ENCODE peak calls at places on chromosomes 16 and 17, in eight cellular contexts. V, J, S, X, P, A, B and M are unnamed samples.

GRCh38 chr16:3101018-3101840 is 2.1 kb upstream of the ZSCAN10 start:
- DNase-seq in S (peak), J (peak), V (no peak), B (peak), A (peak), X (peak), P (peak), M (peak)

GRCh38 chr16:67730326-67730725 is 11.2 kb upstream of the GFOD2 start:
- DNase-seq in V (no peak), S (no peak), X (no peak), J (no peak), P (no peak), A (no peak), B (no peak), M (no peak)

GRCh38 chr17:75468311-75468754 is 11.9 kb downstream of the TMEM94 start:
- DNase-seq in A (no peak), X (no peak), P (no peak), B (no peak), S (no peak), J (no peak), V (no peak), M (no peak)

GRCh38 chr17:58337126-58337599 is 8.6 kb upstream of the TSPOAP1 start:
- DNase-seq in J (no peak), S (peak), A (peak), P (no peak), B (no peak), X (peak), V (peak), M (no peak)

GRCh38 chr17:82126479-82127314 is 28.7 kb upstream of the FASN start:
- DNase-seq in X (peak), J (no peak), B (no peak), P (no peak), S (peak), V (peak), A (no peak), M (no peak)

GRCh38 chr17:78409191-78409621 is 30.8 kb downstream of the PGS1 start:
- DNase-seq in S (no peak), V (no peak), P (no peak), A (no peak), X (no peak), J (no peak), B (no peak), M (no peak)

GRCh38 chr17:47275245-47275984 is 21.8 kb downstream of the ITGB3 start:
- DNase-seq in A (peak), V (no peak), S (no peak), J (peak), P (peak), B (peak), X (no peak), M (peak)

GRCh38 chr17:58326609-58327341 is 1.8 kb downstream of the TSPOAP1 start:
- DNase-seq in X (no peak), S (peak), P (no peak), A (no peak), B (no peak), V (no peak), J (no peak), M (no peak)

GRCh38 chr17:72342582-72343527 is 222.0 kb downstream of the SOX9 start:
- DNase-seq in J (no peak), V (no peak), A (no peak), X (no peak), P (no peak), S (no peak), B (peak), M (no peak)

GRCh38 chr17:19389386-19389785 is 2.4 kb upstream of the MFAP4 start:
- DNase-seq in S (no peak), P (no peak), J (no peak), B (no peak), A (no peak), V (no peak), X (no peak), M (no peak)

GRCh38 chr17:82892869-82893565 is 53.2 kb upstream of the ZNF750 start:
- DNase-seq in B (no peak), S (peak), V (peak), A (no peak), X (peak), J (no peak), P (no peak), M (no peak)

GRCh38 chr17:66397486-66397885 is 95.1 kb downstream of the PRKCA start:
- DNase-seq in J (no peak), B (peak), V (no peak), P (no peak), A (no peak), S (no peak), X (no peak), M (no peak)

GRCh38 chr17:18107971-18108370 is 585 bp upstream of the MYO15A start:
- DNase-seq in A (no peak), V (no peak), J (no peak), S (no peak), X (no peak), B (no peak), P (no peak), M (no peak)

GRCh38 chr16:20383106-20384029 is 21.2 kb downstream of the PDILT start:
- DNase-seq in B (peak), X (peak), V (no peak), P (peak), A (peak), S (peak), J (peak), M (peak)

GRCh38 chr16:5056347-5056746 is 9.4 kb downstream of the C16orf89 start:
- DNase-seq in X (peak), P (peak), S (peak), J (peak), A (peak), B (peak), V (peak), M (peak)

GRCh38 chr16:75931970-75932369 is 205.7 kb upstream of the CPHXL start:
- DNase-seq in V (no peak), A (no peak), J (no peak), S (no peak), P (no peak), B (no peak), X (no peak), M (no peak)

GRCh38 chr17:1625507-1626080 is 3.0 kb downstream of the SLC43A2 start:
- DNase-seq in X (no peak), J (no peak), P (no peak), V (no peak), S (no peak), B (no peak), A (no peak), M (no peak)

GRCh38 chr16:30377050-30377811 is 2.6 kb downstream of the MYL11 start:
- DNase-seq in B (no peak), S (no peak), X (no peak), A (peak), V (no peak), P (no peak), J (no peak), M (no peak)

GRCh38 chr16:29972500-29972899 is 1.2 kb upstream of the TAOK2 start:
- DNase-seq in V (no peak), J (no peak), B (no peak), X (no peak), A (no peak), P (no peak), S (no peak), M (no peak)

GRCh38 chr16:23837553-23838308 is 1.9 kb downstream of the PRKCB start:
- DNase-seq in B (no peak), J (no peak), S (no peak), A (peak), P (no peak), X (no peak), V (no peak), M (no peak)

GRCh38 chr17:29143894-29144293 is 36.3 kb downstream of the MYO18A start:
- DNase-seq in V (no peak), X (peak), A (peak), S (no peak), B (no peak), J (peak), P (peak), M (peak)

GRCh38 chr17:72778161-72779151 is 314.0 kb downstream of the SLC39A11 start:
- DNase-seq in S (no peak), A (no peak), J (no peak), B (no peak), V (no peak), X (no peak), P (no peak), M (no peak)

GRCh38 chr17:82356028-82356427 is 3.0 kb upstream of the TEX19 start:
- DNase-seq in V (no peak), A (peak), P (no peak), B (no peak), J (no peak), X (no peak), S (no peak), M (no peak)

GRCh38 chr17:17051791-17052461 is 9.7 kb downstream of the MPRIP start:
- DNase-seq in B (peak), S (no peak), P (no peak), X (no peak), V (no peak), A (peak), J (no peak), M (peak)

GRCh38 chr16:19559242-19559910 is 3.9 kb downstream of the VPS35L start:
- DNase-seq in P (peak), B (peak), J (peak), X (peak), V (no peak), A (peak), S (peak), M (peak)

GRCh38 chr17:27544350-27545131 is 86.4 kb upstream of the LGALS9 start:
- DNase-seq in P (no peak), S (peak), J (no peak), B (no peak), A (peak), X (peak), V (no peak), M (peak)

GRCh38 chr17:228223-228615 is 46.8 kb upstream of the DOC2B start:
- DNase-seq in X (no peak), B (no peak), J (no peak), S (no peak), A (no peak), P (no peak), V (no peak), M (no peak)

GRCh38 chr17:32445075-32445427 is 741 bp downstream of the PSMD11 start:
- DNase-seq in B (peak), A (peak), V (no peak), S (no peak), X (peak), P (peak), J (no peak), M (peak)

GRCh38 chr17:57467801-57468200 is 211.5 kb downstream of the MSI2 start:
- DNase-seq in P (no peak), B (no peak), J (no peak), A (no peak), X (no peak), V (no peak), S (no peak), M (no peak)

GRCh38 chr17:10683853-10684252 is 13.5 kb downstream of the SCO1 start:
- DNase-seq in S (no peak), A (no peak), P (peak), J (no peak), X (no peak), V (no peak), B (peak), M (peak)

GRCh38 chr16:57184113-57184512 is 1.7 kb downstream of the PSME3IP1 start:
- DNase-seq in B (no peak), S (no peak), A (no peak), J (no peak), X (no peak), V (no peak), P (no peak), M (no peak)

GRCh38 chr17:8630802-8631553 is 453 bp upstream of the MYH10 start:
- DNase-seq in J (peak), S (peak), B (peak), X (peak), V (peak), A (peak), P (peak), M (peak)

GRCh38 chr16:54655171-54655590 is 275.5 kb upstream of the IRX5 start:
- DNase-seq in S (no peak), J (peak), P (peak), B (peak), A (peak), V (no peak), X (no peak), M (no peak)